ENCODE peak calls at places on chromosomes 1 and 21, in four cellular contexts. K is K562, A is MCF 10A, O is RPMI8226. X is an unnamed sample.

GRCh38 chr1:170664283-170664827 is 424 bp downstream of the PRRX1 start:
- DNase-seq in K (no peak), A (no peak), O (peak), X (no peak)

GRCh38 chr1:19405761-19406481 is 79.4 kb downstream of the CAPZB start:
- DNase-seq in K (no peak), A (no peak), O (no peak), X (no peak)

GRCh38 chr21:31329431-31330143 is 14.5 kb downstream of the TIAM1 start:
- DNase-seq in K (no peak), A (no peak), O (no peak), X (no peak)

GRCh38 chr1:165674599-165674998 is 23.8 kb downstream of the ALDH9A1 start:
- DNase-seq in K (no peak), A (no peak), O (no peak), X (no peak)

GRCh38 chr1:167648978-167649752 is 19.1 kb downstream of the RCSD1 start:
- DNase-seq in K (no peak), A (no peak), O (no peak), X (no peak)

GRCh38 chr1:221035680-221036153 is 156.5 kb downstream of the HLX start:
- DNase-seq in K (peak), A (peak), O (peak), X (no peak)

GRCh38 chr1:42259739-42260064 is 75.3 kb downstream of the FOXJ3 start:
- DNase-seq in K (no peak), A (no peak), O (no peak), X (no peak)

GRCh38 chr1:77540501-77541161 is 141.8 kb downstream of the ZZZ3 start:
- DNase-seq in K (no peak), A (peak), O (no peak), X (no peak)

GRCh38 chr1:116663821-116664220 is 3.7 kb downstream of the IGSF3 start:
- DNase-seq in K (no peak), A (no peak), O (no peak), X (no peak)

GRCh38 chr1:27863552-27863943 is 8.8 kb upstream of the THEMIS2 start:
- DNase-seq in K (no peak), A (no peak), O (no peak), X (no peak)

GRCh38 chr1:7988576-7988975 is 27.1 kb downstream of the PARK7 start:
- DNase-seq in K (no peak), A (no peak), O (no peak), X (no peak)

GRCh38 chr1:69982992-69983391 is 222.4 kb downstream of the LRRC40 start:
- DNase-seq in K (no peak), A (no peak), O (no peak), X (no peak)

GRCh38 chr1:6523566-6523965 is 30.7 kb downstream of the NOL9 start:
- DNase-seq in K (peak), A (peak), O (peak), X (no peak)

GRCh38 chr1:16924919-16925477 is 3.3 kb downstream of the CROCC start:
- DNase-seq in K (no peak), A (no peak), O (no peak), X (no peak)

GRCh38 chr1:2376261-2376741 is 15.1 kb downstream of the MORN1 start:
- DNase-seq in K (no peak), A (no peak), O (no peak), X (no peak)

GRCh38 chr1:182430263-182431068 is 19.5 kb upstream of the RGSL1 start:
- DNase-seq in K (peak), A (no peak), O (no peak), X (no peak)

GRCh38 chr1:94606471-94606870 is 64.9 kb upstream of the F3 start:
- DNase-seq in K (no peak), A (no peak), O (no peak), X (no peak)

GRCh38 chr1:38025233-38025632 is 12.7 kb downstream of the UTP11 start:
- DNase-seq in K (no peak), A (no peak), O (no peak), X (no peak)

GRCh38 chr1:59570524-59570923 is 244.2 kb upstream of the HOOK1 start:
- DNase-seq in K (no peak), A (no peak), O (no peak), X (peak)

GRCh38 chr1:93976291-93976690 is 67.1 kb upstream of the GCLM start:
- DNase-seq in K (no peak), A (no peak), O (no peak), X (no peak)

GRCh38 chr1:246647113-246647512 is 77.1 kb upstream of the SCCPDH start:
- DNase-seq in K (peak), A (no peak), O (no peak), X (no peak)

GRCh38 chr1:21909787-21910503 is 27.2 kb downstream of the HSPG2 start:
- DNase-seq in K (peak), A (no peak), O (no peak), X (peak)

GRCh38 chr1:214441119-214441518 is 110.3 kb downstream of the PTPN14 start:
- DNase-seq in K (no peak), A (peak), O (no peak), X (peak)

GRCh38 chr1:151611288-151611790 is 511 bp upstream of the SNX27 start:
- DNase-seq in K (no peak), A (peak), O (no peak), X (no peak)

GRCh38 chr1:158013840-158014520 is 20.5 kb downstream of the KIRREL1 start:
- DNase-seq in K (no peak), A (no peak), O (no peak), X (no peak)

GRCh38 chr1:43074244-43074643 is 97.8 kb downstream of the EBNA1BP2 start:
- DNase-seq in K (no peak), A (peak), O (peak), X (no peak)

X was measured in GDM1.